ENCODE peak calls at places on chromosomes 6 and 20, in ten cellular contexts. One of them, this sample, is unnamed.

GRCh38 chr6:168367285-168367720 is 47.7 kb upstream of the DACT2 start:
- DNase-seq in EH: no peak
- DNase-seq in progenitor cell of endocrine pancreas: no peak
- DNase-seq in prostate gland: no peak
- DNase-seq in D341Med: no peak
- DNase-seq in retina: no peak
- DNase-seq in pancreas: peak; percentile 42
- DNase-seq in NCI-H2107: no peak
- DNase-seq in HT-29: no peak
- DNase-seq in NCI-H1105: no peak
- DNase-seq in this sample: no peak

GRCh38 chr6:158958504-158959386 is 41.3 kb downstream of the RSPH3 start:
- DNase-seq in pancreas: no peak
- DNase-seq in HT-29: peak; percentile 51
- DNase-seq in NCI-H1105: no peak
- DNase-seq in EH: no peak
- DNase-seq in NCI-H2107: no peak
- DNase-seq in prostate gland: no peak
- DNase-seq in D341Med: no peak
- DNase-seq in retina: no peak
- DNase-seq in progenitor cell of endocrine pancreas: no peak
- DNase-seq in this sample: no peak

GRCh38 chr6:94735270-94735669 is 842.1 kb upstream of the MANEA start:
- DNase-seq in pancreas: no peak
- DNase-seq in prostate gland: no peak
- DNase-seq in EH: no peak
- DNase-seq in D341Med: no peak
- DNase-seq in HT-29: no peak
- DNase-seq in NCI-H2107: no peak
- DNase-seq in retina: no peak
- DNase-seq in progenitor cell of endocrine pancreas: no peak
- DNase-seq in NCI-H1105: no peak
- DNase-seq in this sample: no peak

GRCh38 chr20:6744805-6745204 is 22.7 kb upstream of the BMP2 start:
- DNase-seq in NCI-H1105: no peak
- DNase-seq in HT-29: no peak
- DNase-seq in D341Med: no peak
- DNase-seq in prostate gland: no peak
- DNase-seq in NCI-H2107: no peak
- DNase-seq in EH: peak; percentile 32
- DNase-seq in progenitor cell of endocrine pancreas: no peak
- DNase-seq in pancreas: no peak
- DNase-seq in retina: no peak
- DNase-seq in this sample: no peak

GRCh38 chr6:41767112-41767946 is 12.4 kb downstream of the FRS3 start:
- DNase-seq in EH: peak; percentile 95
- DNase-seq in retina: peak; percentile 17
- DNase-seq in NCI-H1105: no peak
- DNase-seq in D341Med: no peak
- DNase-seq in pancreas: no peak
- DNase-seq in NCI-H2107: no peak
- DNase-seq in HT-29: peak; percentile 56
- DNase-seq in prostate gland: peak; percentile 87
- DNase-seq in progenitor cell of endocrine pancreas: no peak
- DNase-seq in this sample: no peak

GRCh38 chr20:15706719-15707118 is 866.5 kb downstream of the KIF16B start:
- DNase-seq in retina: no peak
- DNase-seq in pancreas: no peak
- DNase-seq in progenitor cell of endocrine pancreas: no peak
- DNase-seq in EH: peak; percentile 35
- DNase-seq in D341Med: no peak
- DNase-seq in prostate gland: no peak
- DNase-seq in HT-29: no peak
- DNase-seq in NCI-H1105: no peak
- DNase-seq in NCI-H2107: no peak
- DNase-seq in this sample: no peak

GRCh38 chr6:13672904-13673303 is 38.7 kb downstream of the RANBP9 start:
- DNase-seq in NCI-H2107: no peak
- DNase-seq in pancreas: no peak
- DNase-seq in EH: no peak
- DNase-seq in progenitor cell of endocrine pancreas: no peak
- DNase-seq in NCI-H1105: no peak
- DNase-seq in prostate gland: no peak
- DNase-seq in HT-29: no peak
- DNase-seq in D341Med: no peak
- DNase-seq in retina: no peak
- DNase-seq in this sample: no peak

GRCh38 chr6:104705095-104705707 is 154.5 kb downstream of the HACE1 start:
- DNase-seq in progenitor cell of endocrine pancreas: no peak
- DNase-seq in prostate gland: no peak
- DNase-seq in NCI-H2107: no peak
- DNase-seq in HT-29: no peak
- DNase-seq in retina: no peak
- DNase-seq in pancreas: no peak
- DNase-seq in EH: peak; percentile 66
- DNase-seq in NCI-H1105: no peak
- DNase-seq in D341Med: no peak
- DNase-seq in this sample: no peak

GRCh38 chr20:62164879-62165761 is 17.7 kb upstream of the MTG2 start:
- DNase-seq in HT-29: no peak
- DNase-seq in pancreas: no peak
- DNase-seq in prostate gland: no peak
- DNase-seq in progenitor cell of endocrine pancreas: no peak
- DNase-seq in NCI-H2107: no peak
- DNase-seq in EH: no peak
- DNase-seq in NCI-H1105: no peak
- DNase-seq in D341Med: no peak
- DNase-seq in retina: no peak
- DNase-seq in this sample: no peak

GRCh38 chr20:9110365-9110764 is 41.5 kb downstream of the PLCB4 start:
- DNase-seq in pancreas: no peak
- DNase-seq in prostate gland: no peak
- DNase-seq in retina: no peak
- DNase-seq in HT-29: no peak
- DNase-seq in EH: peak; percentile 63
- DNase-seq in NCI-H2107: no peak
- DNase-seq in progenitor cell of endocrine pancreas: no peak
- DNase-seq in D341Med: no peak
- DNase-seq in NCI-H1105: no peak
- DNase-seq in this sample: no peak

GRCh38 chr20:44748005-44748370 is 2.3 kb downstream of the KCNK15 start:
- DNase-seq in NCI-H2107: no peak
- DNase-seq in HT-29: peak; percentile 50
- DNase-seq in D341Med: no peak
- DNase-seq in progenitor cell of endocrine pancreas: no peak
- DNase-seq in EH: no peak
- DNase-seq in retina: no peak
- DNase-seq in NCI-H1105: peak; percentile 69
- DNase-seq in prostate gland: no peak
- DNase-seq in pancreas: no peak
- DNase-seq in this sample: no peak